ENCODE peak calls at places on chromosomes 3 and 15, in nine cellular contexts. W is stimulated activated effector memory CD8-positive, alpha-beta T cell treated with anti-CD3 and anti-CD28 coated beads, Interleukin-12 subunit alpha, Interleukin-12 subunit beta, amount 100 ng/mL, for 72 hours; E is sciatic nerve; S is activated naive CD8-positive, alpha-beta T cell treated with anti-CD3 and anti-CD28 coated beads, Interleukin-2, amount 50 U/mL, for 24 hours; J is effector memory CD8-positive, alpha-beta T cell; V is pancreas; Q is Panc1; K is left ventricle myocardium superior; Z is SK-N-SH treated with all-trans-retinoic acid at 6 μM for 48 hours. O is an unnamed sample.

GRCh38 chr3:52433328-52434060 is 11.4 kb downstream of the SEMA3G start:
- ATAC-seq in W (peak; percentile 55), Z (no peak), S (no peak), Q (no peak), K (peak; percentile 23), E (no peak), J (no peak), V (no peak), O (peak; percentile 59)

GRCh38 chr3:13494463-13495350 is 14.6 kb downstream of the HDAC11 start:
- ATAC-seq in K (peak; percentile 27), Z (no peak), S (no peak), E (peak; percentile 44), Q (peak; percentile 76), J (peak; percentile 22), V (peak; percentile 10), W (peak; percentile 35), O (no peak)

GRCh38 chr15:38622908-38623307 is 58.3 kb upstream of the RASGRP1 start:
- ATAC-seq in Q (no peak), W (peak; percentile 42), K (no peak), S (no peak), Z (no peak), E (no peak), J (no peak), V (no peak), O (no peak)

GRCh38 chr15:90761629-90762028 is 44.5 kb downstream of the BLM start:
- ATAC-seq in S (no peak), V (no peak), Z (no peak), E (peak; percentile 40), K (peak; percentile 32), J (no peak), W (no peak), Q (no peak), O (no peak)

GRCh38 chr15:98505611-98506031 is 142.7 kb upstream of the IGF1R start:
- ATAC-seq in E (peak; percentile 98), W (peak; percentile 46), Z (no peak), S (no peak), K (peak; percentile 63), Q (no peak), V (peak; percentile 25), J (no peak), O (no peak)

GRCh38 chr3:129549805-129550204 is 6.8 kb downstream of the H1-8 start:
- ATAC-seq in K (no peak), Q (no peak), E (no peak), V (no peak), Z (no peak), W (no peak), J (no peak), S (no peak), O (no peak)

GRCh38 chr3:122694966-122695365 is 14.3 kb downstream of the PARP14 start:
- ATAC-seq in W (no peak), K (no peak), S (no peak), E (no peak), J (peak; percentile 36), V (no peak), Q (no peak), Z (no peak), O (no peak)

GRCh38 chr3:29171583-29171990 is 109.3 kb upstream of the RBMS3 start:
- ATAC-seq in S (no peak), W (peak; percentile 21), K (peak; percentile 60), Q (no peak), Z (peak; percentile 50), V (no peak), E (peak; percentile 65), J (peak; percentile 35), O (peak; percentile 19)

GRCh38 chr3:11276901-11277300 is 4.7 kb downstream of the ATG7 start:
- ATAC-seq in E (no peak), Z (no peak), J (no peak), V (no peak), Q (no peak), K (no peak), S (no peak), W (no peak), O (no peak)